ENCODE peak calls at places on chromosomes 6 and 20, in five cellular contexts. Q is K562, U is H1, S is GM12878, D is HepG2. F is an unnamed sample.
A peak's percentile ranks its signal among the peaks of the same experiment; 100 is the strongest.

GRCh38 chr6:8131265-8131897 is 29.0 kb upstream of the EEF1E1 start:
- DNase-seq in Q (peak; percentile 75), U (peak; percentile 31), S (no peak), D (peak; percentile 77), F (peak; percentile 61)

GRCh38 chr20:46512943-46513844 is at the start of gene ZNF334:
- DNase-seq in Q (peak; percentile 42), U (peak; percentile 62), S (no peak), D (peak; percentile 69), F (no peak)

GRCh38 chr6:22298393-22299010 is 1.7 kb upstream of the PRL start:
- DNase-seq in Q (no peak), U (no peak), S (no peak), D (no peak), F (no peak)

GRCh38 chr20:33532753-33533459 is 43.0 kb downstream of the CBFA2T2 start:
- DNase-seq in Q (no peak), U (no peak), S (no peak), D (no peak), F (no peak)

GRCh38 chr20:50248104-50248631 is 57.5 kb downstream of the CEBPB start:
- DNase-seq in Q (peak; percentile 46), U (no peak), S (no peak), D (no peak), F (no peak)

GRCh38 chr20:38268115-38268514 is 7.6 kb upstream of the KIAA1755 start:
- DNase-seq in Q (no peak), U (no peak), S (no peak), D (no peak), F (no peak)

GRCh38 chr6:118252474-118252873 is 295.6 kb upstream of the PLN start:
- DNase-seq in Q (no peak), U (no peak), S (no peak), D (no peak), F (no peak)

GRCh38 chr20:51036827-51037229 is 13.9 kb upstream of the KCNG1 start:
- DNase-seq in Q (no peak), U (no peak), S (no peak), D (no peak), F (peak; percentile 49)

GRCh38 chr6:111916747-111917146 is 43.5 kb upstream of the FYN start:
- DNase-seq in Q (no peak), U (no peak), S (no peak), D (no peak), F (no peak)

GRCh38 chr20:32839227-32839981 is 19.3 kb upstream of the EFCAB8 start:
- DNase-seq in Q (no peak), U (no peak), S (no peak), D (no peak), F (no peak)

GRCh38 chr6:138785092-138785491 is 10.8 kb upstream of the ECT2L start:
- DNase-seq in Q (no peak), U (no peak), S (no peak), D (no peak), F (no peak)

GRCh38 chr6:41039060-41039998 is at the start of gene UNC5CL:
- DNase-seq in Q (peak; percentile 70), U (no peak), S (no peak), D (peak; percentile 45), F (peak; percentile 27)

GRCh38 chr6:34055223-34055933 is 90.5 kb downstream of the GRM4 start:
- DNase-seq in Q (peak; percentile 86), U (peak; percentile 60), S (no peak), D (peak; percentile 60), F (peak; percentile 55)

GRCh38 chr6:13624871-13625288 is 9.7 kb downstream of the NOL7 start:
- DNase-seq in Q (peak; percentile 75), U (peak; percentile 33), S (no peak), D (peak; percentile 65), F (peak; percentile 47)

GRCh38 chr6:41815587-41815986 is 28.1 kb downstream of the TOMM6 start:
- DNase-seq in Q (no peak), U (no peak), S (no peak), D (no peak), F (no peak)

GRCh38 chr20:23021541-23021940 is 13.6 kb upstream of the SSTR4 start:
- DNase-seq in Q (no peak), U (no peak), S (no peak), D (no peak), F (no peak)

GRCh38 chr6:4647414-4648365 is 128.5 kb upstream of the CDYL start:
- DNase-seq in Q (peak; percentile 87), U (peak; percentile 60), S (no peak), D (peak; percentile 53), F (peak; percentile 74)

GRCh38 chr6:11368264-11368663 is 135.8 kb upstream of the NEDD9 start:
- DNase-seq in Q (no peak), U (no peak), S (no peak), D (peak; percentile 24), F (no peak)

GRCh38 chr20:62902926-62903615 is 23.2 kb downstream of the DIDO1 start:
- DNase-seq in Q (no peak), U (no peak), S (no peak), D (no peak), F (no peak)

GRCh38 chr6:14381225-14381887 is 263.8 kb downstream of the CD83 start:
- DNase-seq in Q (no peak), U (no peak), S (no peak), D (no peak), F (no peak)

GRCh38 chr6:53532061-53532797 is 12.7 kb downstream of the GCLC start:
- DNase-seq in Q (peak; percentile 73), U (no peak), S (no peak), D (no peak), F (no peak)

GRCh38 chr6:13012977-13013680 is 296.6 kb downstream of the PHACTR1 start:
- DNase-seq in Q (no peak), U (peak; percentile 58), S (no peak), D (no peak), F (no peak)

GRCh38 chr6:71886184-71887005 is at the start of gene RIMS1:
- DNase-seq in Q (no peak), U (no peak), S (no peak), D (no peak), F (no peak)

GRCh38 chr20:39960522-39961420 is 728.3 kb downstream of the MAFB start:
- DNase-seq in Q (no peak), U (no peak), S (no peak), D (no peak), F (no peak)

GRCh38 chr6:18360188-18360587 is 27.0 kb upstream of the RNF144B start:
- DNase-seq in Q (no peak), U (no peak), S (no peak), D (no peak), F (no peak)

GRCh38 chr6:112216699-112217551 is 37.4 kb downstream of the LAMA4 start:
- DNase-seq in Q (no peak), U (no peak), S (no peak), D (no peak), F (no peak)

GRCh38 chr6:33692078-33692759 is 19.3 kb downstream of the UQCC2 start:
- DNase-seq in Q (no peak), U (no peak), S (no peak), D (no peak), F (no peak)

GRCh38 chr20:58294497-58295455 is 14.7 kb upstream of the RAB22A start:
- DNase-seq in Q (peak; percentile 28), U (no peak), S (no peak), D (peak; percentile 24), F (no peak)

GRCh38 chr20:63703976-63704748 is 3.6 kb downstream of the ARFRP1 start:
- DNase-seq in Q (no peak), U (no peak), S (no peak), D (no peak), F (no peak)

GRCh38 chr6:166490671-166491500 is 95.6 kb downstream of the RAMACL start:
- DNase-seq in Q (no peak), U (no peak), S (no peak), D (no peak), F (no peak)

GRCh38 chr6:139165324-139165723 is 30.4 kb downstream of the HECA start:
- DNase-seq in Q (no peak), U (no peak), S (no peak), D (no peak), F (no peak)

GRCh38 chr6:140059947-140060346 is 685.5 kb upstream of the CITED2 start:
- DNase-seq in Q (no peak), U (no peak), S (no peak), D (no peak), F (no peak)

GRCh38 chr20:54368578-54368977 is 106.8 kb upstream of the DOK5 start:
- DNase-seq in Q (no peak), U (no peak), S (no peak), D (no peak), F (no peak)

GRCh38 chr6:123030292-123030691 is 34.3 kb downstream of the CLVS2 start:
- DNase-seq in Q (no peak), U (no peak), S (no peak), D (no peak), F (no peak)

GRCh38 chr6:62891065-62891647 is 320.1 kb upstream of the FKBP1C start:
- DNase-seq in Q (peak; percentile 5), U (no peak), S (no peak), D (peak; percentile 24), F (no peak)

GRCh38 chr6:62889240-62889639 is 322.0 kb upstream of the FKBP1C start:
- DNase-seq in Q (no peak), U (no peak), S (no peak), D (no peak), F (no peak)
- TF ChIP-seq ATF3 in Q (no peak), U (no peak), S (no peak), D (no peak), F (no peak)

GRCh38 chr20:676967-677366 is 1.4 kb upstream of the SCRT2 start:
- DNase-seq in Q (peak; percentile 48), U (no peak), S (no peak), D (no peak), F (no peak)
- H3K4me3 ChIP-seq in Q (no peak overlapping the region), U (peak overlapping the region; percentile 62), S (no peak overlapping the region), D (no peak overlapping the region), F (no peak overlapping the region)

DNA sequence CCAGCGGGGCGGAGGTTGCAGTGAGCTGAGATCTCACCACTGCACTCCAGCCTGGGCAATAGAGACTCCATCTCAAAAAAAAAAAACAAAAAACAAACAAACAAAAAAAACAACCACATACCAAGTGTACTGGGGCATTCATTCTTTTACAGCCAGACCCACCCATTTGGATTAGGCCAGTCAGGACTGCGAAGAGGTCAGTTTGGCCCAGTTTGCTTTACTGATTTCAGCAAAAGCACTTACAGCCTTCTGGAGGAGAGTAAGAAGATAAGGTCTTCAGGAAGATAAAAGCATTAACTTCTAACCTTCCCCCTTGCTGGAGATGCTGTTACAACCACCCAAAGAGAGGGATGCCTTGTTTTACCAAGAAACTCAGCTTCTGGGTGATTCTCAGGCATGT is 118.8 kb downstream of the RIN2 start:
- DNase-seq in Q (no peak), U (no peak), S (no peak), D (no peak), F (no peak)
- TF ChIP-seq SIN3A in Q (no peak), U (no peak), S (no peak), D (no peak), F (no peak)

GRCh38 chr6:44306710-44307109 is 6.4 kb downstream of the AARS2 start:
- DNase-seq in Q (no peak), U (no peak), S (no peak), D (no peak), F (no peak)

GRCh38 chr6:44302856-44303255 is 10.3 kb downstream of the AARS2 start:
- DNase-seq in Q (no peak), U (no peak), S (no peak), D (no peak), F (no peak)

GRCh38 chr6:44305200-44305725 is 7.9 kb downstream of the AARS2 start:
- DNase-seq in Q (no peak), U (no peak), S (no peak), D (no peak), F (no peak)

GRCh38 chr6:44303842-44304241 is 9.3 kb downstream of the AARS2 start:
- DNase-seq in Q (no peak), U (no peak), S (no peak), D (no peak), F (no peak)

GRCh38 chr6:44304282-44305199 is 8.6 kb downstream of the AARS2 start:
- DNase-seq in Q (peak; percentile 75), U (no peak), S (no peak), D (peak; percentile 44), F (peak; percentile 10)
- TF ChIP-seq ATF3 in Q (no peak), U (no peak), S (no peak), D (no peak), F (no peak)